ENCODE peak calls at places on chromosomes 12 and 14, in six cellular contexts. C, O, S, T, R and A are unnamed samples.

GRCh38 chr12:8032242-8033152 is at the start of gene FOXJ2:
- DNase-seq in C (peak; percentile 89), O (peak; percentile 80), S (peak; percentile 83), T (peak; percentile 70), R (peak; percentile 73), A (peak; percentile 82)

GRCh38 chr12:34597548-34598351 is 575.5 kb downstream of the ALG10 start:
- DNase-seq in C (peak; percentile 21), O (no peak), S (no peak), T (no peak), R (no peak), A (no peak)

GRCh38 chr12:115450710-115451109 is 766.7 kb upstream of the TBX3 start:
- DNase-seq in C (no peak), O (no peak), S (no peak), T (no peak), R (no peak), A (no peak)

GRCh38 chr12:120242275-120242799 is 23.2 kb downstream of the PXN start:
- DNase-seq in C (no peak), O (no peak), S (peak; percentile 63), T (no peak), R (no peak), A (no peak)

GRCh38 chr12:42583017-42583416 is 6.5 kb downstream of the PRICKLE1 start:
- DNase-seq in C (no peak), O (no peak), S (no peak), T (no peak), R (no peak), A (no peak)

GRCh38 chr12:24297516-24297915 is 348.0 kb upstream of the SOX5 start:
- DNase-seq in C (no peak), O (no peak), S (no peak), T (no peak), R (peak; percentile 27), A (no peak)

GRCh38 chr12:92010368-92010767 is 135.3 kb downstream of the BTG1 start:
- DNase-seq in C (no peak), O (no peak), S (no peak), T (no peak), R (no peak), A (no peak)

GRCh38 chr14:36604757-36605505 is 22.5 kb upstream of the NKX2-8 start:
- DNase-seq in C (peak; percentile 65), O (peak; percentile 8), S (no peak), T (peak; percentile 67), R (peak; percentile 84), A (peak; percentile 47)

GRCh38 chr12:56431850-56432249 is 17.4 kb downstream of the TIMELESS start:
- DNase-seq in C (no peak), O (no peak), S (no peak), T (no peak), R (peak; percentile 33), A (no peak)

GRCh38 chr14:88426271-88426670 is 40.8 kb downstream of the SPATA7 start:
- DNase-seq in C (no peak), O (no peak), S (no peak), T (no peak), R (peak; percentile 27), A (no peak)

GRCh38 chr12:49121047-49121696 is 10.0 kb downstream of the TUBA1B start:
- DNase-seq in C (no peak), O (no peak), S (no peak), T (no peak), R (peak; percentile 75), A (peak; percentile 50)

GRCh38 chr12:43289412-43289811 is 262.6 kb downstream of the ADAMTS20 start:
- DNase-seq in C (no peak), O (no peak), S (no peak), T (no peak), R (no peak), A (no peak)

GRCh38 chr12:72368719-72369505 is 96.7 kb downstream of the TRHDE start:
- DNase-seq in C (no peak), O (no peak), S (no peak), T (no peak), R (peak; percentile 26), A (no peak)

GRCh38 chr14:74763803-74764531 is 851 bp downstream of the YLPM1 start:
- DNase-seq in C (peak; percentile 63), O (peak; percentile 7), S (no peak), T (peak; percentile 17), R (peak; percentile 31), A (peak; percentile 4)

GRCh38 chr12:55721601-55722213 is 1.5 kb downstream of the RDH5 start:
- DNase-seq in C (no peak), O (no peak), S (no peak), T (no peak), R (no peak), A (no peak)

GRCh38 chr14:33435911-33436310 is 497.2 kb downstream of the NPAS3 start:
- DNase-seq in C (no peak), O (no peak), S (no peak), T (no peak), R (peak; percentile 71), A (no peak)

GRCh38 chr12:6538420-6539275 is 4.3 kb downstream of the GAPDH start:
- DNase-seq in C (peak; percentile 65), O (no peak), S (no peak), T (peak; percentile 63), R (no peak), A (no peak)

GRCh38 chr12:123075591-123076171 is 75.2 kb downstream of the PITPNM2 start:
- DNase-seq in C (no peak), O (peak; percentile 80), S (no peak), T (peak; percentile 87), R (peak; percentile 27), A (no peak)

GRCh38 chr12:62006076-62006732 is 254.0 kb upstream of the USP15 start:
- DNase-seq in C (no peak), O (no peak), S (no peak), T (peak; percentile 66), R (peak; percentile 66), A (no peak)

GRCh38 chr12:90029317-90029716 is 320.7 kb upstream of the ATP2B1 start:
- DNase-seq in C (no peak), O (no peak), S (no peak), T (no peak), R (no peak), A (no peak)

GRCh38 chr12:74488134-74488533 is 49.5 kb upstream of the ATXN7L3B start:
- DNase-seq in C (no peak), O (no peak), S (no peak), T (no peak), R (no peak), A (no peak)

GRCh38 chr14:76953196-76953945 is 75.1 kb downstream of the IRF2BPL start:
- DNase-seq in C (peak; percentile 84), O (peak; percentile 53), S (peak; percentile 71), T (peak; percentile 46), R (peak; percentile 86), A (peak; percentile 33)

GRCh38 chr12:102120564-102120873 is 536 bp downstream of the PARPBP start:
- DNase-seq in C (no peak), O (no peak), S (no peak), T (no peak), R (no peak), A (no peak)

GRCh38 chr12:124191024-124191359 is 103.9 kb upstream of the RFLNA start:
- DNase-seq in C (no peak), O (no peak), S (no peak), T (peak; percentile 36), R (no peak), A (no peak)

GRCh38 chr12:76042147-76042546 is 10.6 kb upstream of the PHLDA1 start:
- DNase-seq in C (no peak), O (no peak), S (no peak), T (no peak), R (peak; percentile 38), A (no peak)

GRCh38 chr14:103832046-103832445 is 15.3 kb downstream of the PPP1R13B start:
- DNase-seq in C (peak; percentile 3), O (no peak), S (no peak), T (no peak), R (no peak), A (no peak)

GRCh38 chr12:53431187-53431586 is 7.5 kb downstream of the AMHR2 start:
- DNase-seq in C (no peak), O (no peak), S (no peak), T (no peak), R (no peak), A (no peak)